ENCODE peak calls at places on chromosomes 4 and X, in six cellular contexts. K, B, A, G, S and C are unnamed samples.
A peak's percentile ranks its signal among the peaks of the same experiment; 100 is the strongest.

GRCh38 chrX:47877327-47877726 is 40.6 kb downstream of the ZNF81 start:
- DNase-seq in K (no peak), B (no peak), A (no peak), G (no peak), S (no peak), C (no peak)

GRCh38 chr4:73917081-73917501 is 47.9 kb downstream of the CXCL1 start:
- DNase-seq in K (no peak), B (peak; percentile 96), A (peak; percentile 23), G (peak; percentile 91), S (peak; percentile 98), C (peak; percentile 98)

GRCh38 chrX:45110494-45110893 is 90.2 kb downstream of the DIPK2B start:
- DNase-seq in K (no peak), B (no peak), A (no peak), G (no peak), S (no peak), C (no peak)

GRCh38 chr4:41613362-41613761 is 75.4 kb downstream of the LIMCH1 start:
- DNase-seq in K (no peak), B (no peak), A (no peak), G (no peak), S (peak; percentile 19), C (no peak)

GRCh38 chr4:168854216-168854921 is 155.7 kb downstream of the CBR4 start:
- DNase-seq in K (no peak), B (no peak), A (no peak), G (no peak), S (no peak), C (no peak)

GRCh38 chrX:19046343-19047215 is 62.7 kb upstream of the PHKA2 start:
- DNase-seq in K (no peak), B (no peak), A (no peak), G (peak; percentile 49), S (peak; percentile 12), C (no peak)

GRCh38 chr4:176999943-177000543 is 207.3 kb upstream of the VEGFC start:
- DNase-seq in K (no peak), B (peak; percentile 13), A (no peak), G (no peak), S (no peak), C (peak; percentile 34)

GRCh38 chr4:151238477-151238876 is 38.5 kb upstream of the PRSS48 start:
- DNase-seq in K (no peak), B (peak; percentile 46), A (no peak), G (no peak), S (no peak), C (no peak)

GRCh38 chr4:143335979-143336827 is 473 bp upstream of the GAB1 start:
- DNase-seq in K (peak; percentile 87), B (peak; percentile 96), A (peak; percentile 46), G (peak; percentile 87), S (peak; percentile 93), C (peak; percentile 76)

GRCh38 chrX:40460926-40461325 is 119.8 kb upstream of the ATP6AP2 start:
- DNase-seq in K (no peak), B (no peak), A (no peak), G (no peak), S (no peak), C (no peak)

GRCh38 chr4:94690851-94691254 is 66.9 kb upstream of the BMPR1B start:
- DNase-seq in K (no peak), B (no peak), A (peak; percentile 1), G (peak; percentile 52), S (peak; percentile 79), C (no peak)